ENCODE peak calls at places on chromosomes 1 and 21, in four cellular contexts. I, L, U and Y are unnamed samples.
A peak's percentile ranks its signal among the peaks of the same experiment; 100 is the strongest.

GRCh38 chr1:243903904-243904303 is 53.9 kb upstream of the AKT3 start:
- DNase-seq in U (no peak), I (no peak), L (no peak), Y (no peak)

GRCh38 chr1:181391297-181391905 is 91.9 kb upstream of the CACNA1E start:
- DNase-seq in L (no peak), U (no peak), I (no peak), Y (no peak)

GRCh38 chr1:15525043-15525958 is 1.3 kb upstream of the CASP9 start:
- DNase-seq in I (peak; percentile 99), L (peak; percentile 24), U (peak; percentile 25), Y (peak; percentile 33)

GRCh38 chr1:58784758-58785423 is 1.0 kb upstream of the JUN start:
- DNase-seq in U (peak; percentile 93), I (peak; percentile 90), L (peak; percentile 89), Y (peak; percentile 96)

GRCh38 chr21:26966978-26967913 is at the start of gene ADAMTS5:
- DNase-seq in L (peak; percentile 68), U (peak; percentile 30), I (peak; percentile 77), Y (peak; percentile 66)

GRCh38 chr1:185911978-185912377 is 177.8 kb downstream of the HMCN1 start:
- DNase-seq in L (no peak), U (no peak), I (no peak), Y (no peak)

GRCh38 chr1:55481634-55482033 is 266.5 kb upstream of the USP24 start:
- DNase-seq in U (no peak), I (no peak), L (no peak), Y (no peak)

GRCh38 chr21:34255073-34255472 is 108.7 kb upstream of the KCNE2 start:
- DNase-seq in U (no peak), L (no peak), I (no peak), Y (no peak)

GRCh38 chr1:213014642-213015041 is 1.0 kb downstream of the ANGEL2 start:
- DNase-seq in L (no peak), I (no peak), U (peak; percentile 26), Y (no peak)

GRCh38 chr1:46543761-46544560 is 7.5 kb downstream of the KNCN start:
- DNase-seq in U (no peak), L (no peak), I (peak; percentile 68), Y (no peak)

GRCh38 chr21:36859744-36860501 is 106.5 kb downstream of the HLCS start:
- DNase-seq in L (peak; percentile 31), U (peak; percentile 51), I (peak; percentile 84), Y (peak; percentile 82)

GRCh38 chr1:228646717-228647522 is 88.4 kb upstream of the RHOU start:
- DNase-seq in L (peak; percentile 33), U (peak; percentile 27), I (peak; percentile 69), Y (peak; percentile 67)

GRCh38 chr1:113086551-113086950 is 13.6 kb downstream of the LRIG2 start:
- DNase-seq in L (no peak), I (no peak), U (no peak), Y (no peak)

GRCh38 chr1:11797525-11798216 is 8.1 kb downstream of the MTHFR start:
- DNase-seq in U (peak; percentile 85), L (no peak), I (no peak), Y (peak; percentile 89)

GRCh38 chr1:86764523-86764922 is 60.1 kb downstream of the SH3GLB1 start:
- DNase-seq in U (no peak), I (no peak), L (no peak), Y (no peak)

GRCh38 chr1:192545781-192546521 is 29.6 kb upstream of the RGS1 start:
- DNase-seq in L (no peak), I (no peak), U (no peak), Y (no peak)

GRCh38 chr1:77824083-77824482 is 44.6 kb downstream of the MIGA1 start:
- DNase-seq in U (no peak), I (no peak), L (no peak), Y (no peak)

GRCh38 chr1:3319874-3320245 is 134.6 kb upstream of the ARHGEF16 start:
- DNase-seq in I (peak; percentile 43), U (peak; percentile 35), L (no peak), Y (no peak)

GRCh38 chr1:222616535-222616934 is 1.4 kb upstream of the MIA3 start:
- DNase-seq in I (no peak), U (no peak), L (peak; percentile 35), Y (no peak)

GRCh38 chr1:38029081-38029681 is 16.6 kb downstream of the UTP11 start:
- DNase-seq in U (peak; percentile 33), L (peak; percentile 48), I (no peak), Y (no peak)

GRCh38 chr1:212158912-212159796 is 123.6 kb downstream of the DTL start:
- DNase-seq in U (no peak), L (no peak), I (no peak), Y (no peak)

GRCh38 chr1:204493145-204493881 is 1.3 kb downstream of the PIK3C2B start:
- DNase-seq in I (peak; percentile 78), L (peak; percentile 55), U (peak; percentile 31), Y (peak; percentile 84)

GRCh38 chr1:116514708-116515525 is 55.9 kb downstream of the CD58 start:
- DNase-seq in I (no peak), L (no peak), U (no peak), Y (no peak)

GRCh38 chr21:35216966-35217365 is 167.9 kb upstream of the RUNX1 start:
- DNase-seq in L (no peak), I (no peak), U (no peak), Y (no peak)

GRCh38 chr21:46060596-46061061 is 37.3 kb upstream of the COL6A2 start:
- DNase-seq in U (peak; percentile 73), L (peak; percentile 88), I (peak; percentile 31), Y (peak; percentile 91)

GRCh38 chr1:159190441-159190840 is 14.2 kb upstream of the ACKR1 start:
- DNase-seq in U (no peak), L (no peak), I (no peak), Y (no peak)

GRCh38 chr21:36654796-36655325 is 44.1 kb upstream of the SIM2 start:
- DNase-seq in I (no peak), L (no peak), U (no peak), Y (no peak)

GRCh38 chr1:64536836-64537490 is 67.0 kb downstream of the CACHD1 start:
- DNase-seq in L (no peak), U (no peak), I (no peak), Y (no peak)
- H3K27ac ChIP-seq in L (peak overlapping the region; percentile 48), U (peak overlapping the region; percentile 52), I (peak overlapping the region; percentile 18), Y (no peak overlapping the region)

GRCh38 chr1:198605880-198606458 is 32.9 kb upstream of the PTPRC start:
- DNase-seq in L (no peak), U (no peak), I (peak; percentile 11), Y (no peak)

GRCh38 chr1:198611219-198611618 is 27.6 kb upstream of the PTPRC start:
- DNase-seq in L (no peak), I (no peak), U (no peak), Y (no peak)

GRCh38 chr1:198612471-198613265 is 26.2 kb upstream of the PTPRC start:
- DNase-seq in L (no peak), U (no peak), I (no peak), Y (no peak)

GRCh38 chr1:198607714-198608113 is 31.1 kb upstream of the PTPRC start:
- DNase-seq in L (no peak), U (no peak), I (no peak), Y (no peak)

DNA sequence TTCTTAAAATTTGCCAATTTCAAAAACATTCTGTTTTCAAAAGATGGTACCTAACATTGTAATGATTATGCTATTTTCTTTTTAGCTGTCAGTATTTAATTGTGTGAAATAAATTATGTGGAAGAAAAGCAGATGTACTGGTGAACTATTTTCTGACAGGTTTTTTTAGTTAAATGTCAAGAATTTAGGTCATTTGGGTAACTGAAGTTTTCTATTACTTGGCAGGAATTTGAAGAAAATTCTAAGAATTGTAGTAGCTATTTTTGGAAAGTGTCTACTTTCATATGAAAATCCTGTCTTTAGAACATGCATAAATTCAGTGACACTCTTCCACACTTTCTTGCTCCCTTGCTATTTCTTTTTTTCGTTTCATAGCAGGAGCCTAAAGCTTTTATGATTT is 28.5 kb upstream of the PTPRC start:
- DNase-seq in L (no peak), U (no peak), I (no peak), Y (no peak)
- H3K4me3 ChIP-seq in L (no peak overlapping the region), U (no peak overlapping the region), I (no peak overlapping the region), Y (no peak overlapping the region)

GRCh38 chr1:166785987-166786386 is 53.3 kb upstream of the POGK start:
- DNase-seq in L (no peak), I (no peak), U (no peak), Y (no peak)
- H3K27ac ChIP-seq in L (no peak overlapping the region), I (no peak overlapping the region), U (no peak overlapping the region), Y (no peak overlapping the region)

GRCh38 chr1:156624814-156625435 is 5.7 kb downstream of the HAPLN2 start:
- DNase-seq in U (no peak), L (no peak), I (peak; percentile 76), Y (no peak)
- H3K4me3 ChIP-seq in U (peak overlapping the region; percentile 62), L (peak overlapping the region; percentile 38), I (no peak overlapping the region), Y (no peak overlapping the region)